ENCODE peak calls at places on chromosome 12, in nine cellular contexts. N is mammary epithelial cell; G is CD8-positive, alpha-beta memory T cell; X is adrenal gland; T is body of pancreas; I is colonic mucosa; P is DND-41; E is mucosa of descending colon; L is tibial artery. C is an unnamed sample.

GRCh38 chr12:121939190-121939589 is 20.8 kb downstream of the CFAP251 start:
- DNase-seq in N (peak; percentile 90), G (no peak), X (no peak), T (no peak), I (no peak), P (peak; percentile 40), E (no peak), L (no peak), C (no peak)

GRCh38 chr12:93163260-93164036 is 214.3 kb upstream of the NUDT4 start:
- DNase-seq in N (no peak), G (no peak), X (no peak), T (no peak), I (no peak), P (no peak), E (no peak), L (no peak), C (no peak)

GRCh38 chr12:53365245-53365904 is 14.6 kb upstream of the SP1 start:
- DNase-seq in N (no peak), G (no peak), X (no peak), T (no peak), I (no peak), P (no peak), E (no peak), L (no peak), C (no peak)

GRCh38 chr12:96985515-96986362 is 78.7 kb downstream of the NEDD1 start:
- DNase-seq in N (no peak), G (peak; percentile 20), X (no peak), T (peak; percentile 39), I (no peak), P (no peak), E (no peak), L (no peak), C (peak; percentile 6)

GRCh38 chr12:123973552-123974341 is 732 bp downstream of the ZNF664 start:
- DNase-seq in N (peak; percentile 49), G (peak; percentile 3), X (peak; percentile 66), T (peak; percentile 58), I (peak; percentile 65), P (peak; percentile 27), E (peak; percentile 71), L (peak; percentile 41), C (peak; percentile 43)

GRCh38 chr12:121537814-121538698 is 42.8 kb downstream of the KDM2B start:
- DNase-seq in N (no peak), G (peak; percentile 40), X (no peak), T (no peak), I (no peak), P (no peak), E (no peak), L (no peak), C (no peak)

GRCh38 chr12:5073838-5074237 is 30.2 kb downstream of the KCNA5 start:
- DNase-seq in N (no peak), G (no peak), X (no peak), T (no peak), I (no peak), P (peak; percentile 8), E (no peak), L (no peak), C (no peak)

GRCh38 chr12:27822076-27822712 is 42.2 kb upstream of the MANSC4 start:
- DNase-seq in N (peak; percentile 98), G (peak; percentile 28), X (no peak), T (no peak), I (no peak), P (no peak), E (no peak), L (no peak), C (no peak)

GRCh38 chr12:80313184-80313583 is 130.9 kb upstream of the PTPRQ start:
- DNase-seq in N (no peak), G (no peak), X (no peak), T (no peak), I (no peak), P (no peak), E (no peak), L (no peak), C (no peak)

GRCh38 chr12:123134265-123134664 is 16.6 kb downstream of the PITPNM2 start:
- DNase-seq in N (peak; percentile 78), G (no peak), X (no peak), T (no peak), I (no peak), P (no peak), E (no peak), L (no peak), C (no peak)

GRCh38 chr12:6085841-6086240 is 38.6 kb downstream of the VWF start:
- DNase-seq in N (no peak), G (no peak), X (peak; percentile 27), T (no peak), I (no peak), P (no peak), E (no peak), L (peak; percentile 3), C (no peak)

GRCh38 chr12:10213168-10214130 is 772 bp downstream of the GABARAPL1 start:
- DNase-seq in N (peak; percentile 70), G (peak; percentile 77), X (peak; percentile 91), T (peak; percentile 72), I (peak; percentile 60), P (peak; percentile 69), E (peak; percentile 79), L (peak; percentile 88), C (peak; percentile 70)

GRCh38 chr12:109759076-109759420 is 45.4 kb downstream of the FAM222A start:
- DNase-seq in N (no peak), G (no peak), X (peak; percentile 46), T (peak; percentile 9), I (no peak), P (no peak), E (no peak), L (no peak), C (no peak)

GRCh38 chr12:6700646-6701051 is at the start of gene PIANP:
- DNase-seq in N (no peak), G (peak; percentile 24), X (peak; percentile 64), T (no peak), I (no peak), P (no peak), E (no peak), L (no peak), C (no peak)

GRCh38 chr12:38159591-38160317 is 156.8 kb upstream of the ALG10B start:
- DNase-seq in N (no peak), G (no peak), X (no peak), T (no peak), I (no peak), P (no peak), E (no peak), L (no peak), C (no peak)

GRCh38 chr12:16112151-16112550 is 165.3 kb downstream of the SLC15A5 start:
- DNase-seq in N (no peak), G (no peak), X (no peak), T (no peak), I (no peak), P (no peak), E (no peak), L (no peak), C (no peak)

GRCh38 chr12:94637714-94638113 is 12.6 kb downstream of the TMCC3 start:
- DNase-seq in N (no peak), G (no peak), X (no peak), T (no peak), I (no peak), P (no peak), E (no peak), L (no peak), C (no peak)
- H3K4me1 ChIP-seq in N (peaks cover 16% of the 10 kb centered on the region), G (no peaks in the 10 kb centered on the region), X (no peaks in the 10 kb centered on the region), T (no peaks in the 10 kb centered on the region), I (no peaks in the 10 kb centered on the region), P (peaks cover 9% of the 10 kb centered on the region), E (peaks cover 2% of the 10 kb centered on the region), L (no peaks in the 10 kb centered on the region), C (no peaks in the 10 kb centered on the region)

DNA sequence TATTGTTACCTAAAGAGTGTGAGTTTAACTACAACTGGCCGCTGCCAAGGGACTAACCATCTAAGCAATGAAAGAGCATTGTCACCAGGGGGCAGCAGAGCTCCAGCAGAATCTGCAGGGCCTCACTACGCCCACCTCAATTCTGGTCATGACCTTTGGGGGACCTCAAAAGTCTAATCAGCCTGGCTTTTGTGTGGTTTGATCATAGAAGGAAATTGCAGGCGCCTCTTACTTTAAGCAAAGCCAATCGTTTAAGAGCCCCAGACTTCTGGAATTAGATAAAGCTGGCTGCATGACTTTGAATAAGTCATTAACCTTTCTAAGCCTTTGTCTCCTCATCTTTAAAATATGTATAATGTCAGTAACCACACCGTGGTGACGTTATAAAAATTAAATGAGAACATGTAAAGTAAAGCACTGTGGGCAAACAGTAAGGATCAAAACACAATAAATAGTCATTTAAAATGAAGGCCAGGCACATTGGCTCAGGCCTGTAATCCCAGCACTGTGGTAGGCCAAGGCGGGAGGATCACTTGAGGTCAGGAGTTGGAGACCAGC is 58.6 kb downstream of the TBX3 start:
- DNase-seq in N (peak; percentile 26), G (no peak), X (peak; percentile 63), T (peak; percentile 36), I (peak; percentile 41), P (peak; percentile 56), E (no peak), L (no peak), C (peak; percentile 73)
- H3K4me1 ChIP-seq in N (peaks cover 3% of the 10 kb centered on the region), G (no peaks in the 10 kb centered on the region), X (no peaks in the 10 kb centered on the region), T (no peaks in the 10 kb centered on the region), I (no peaks in the 10 kb centered on the region), P (no peaks in the 10 kb centered on the region), E (no peaks in the 10 kb centered on the region), L (no peaks in the 10 kb centered on the region), C (no peaks in the 10 kb centered on the region)

GRCh38 chr12:13099066-13099909 is 4.2 kb downstream of the GSG1 start:
- DNase-seq in N (no peak), G (no peak), X (peak; percentile 59), T (no peak), I (no peak), P (no peak), E (no peak), L (peak; percentile 51), C (no peak)
- H3K4me1 ChIP-seq in N (peaks cover 65% of the 10 kb centered on the region), G (peaks cover 26% of the 10 kb centered on the region), X (peaks cover 55% of the 10 kb centered on the region), T (peaks cover 38% of the 10 kb centered on the region), I (peaks cover 27% of the 10 kb centered on the region), P (peaks cover 15% of the 10 kb centered on the region), E (peaks cover 25% of the 10 kb centered on the region), L (peaks cover 17% of the 10 kb centered on the region), C (peaks cover 17% of the 10 kb centered on the region)

GRCh38 chr12:24904871-24905270 is 44.0 kb downstream of the BCAT1 start:
- DNase-seq in N (no peak), G (no peak), X (no peak), T (no peak), I (no peak), P (no peak), E (no peak), L (no peak), C (no peak)

GRCh38 chr12:24907464-24907863 is 41.4 kb downstream of the BCAT1 start:
- DNase-seq in N (no peak), G (no peak), X (no peak), T (no peak), I (no peak), P (no peak), E (no peak), L (no peak), C (no peak)

GRCh38 chr12:24902521-24903304 is 46.2 kb downstream of the BCAT1 start:
- DNase-seq in N (peak; percentile 40), G (no peak), X (no peak), T (no peak), I (no peak), P (peak; percentile 55), E (peak; percentile 47), L (no peak), C (no peak)

GRCh38 chr12:24903305-24904088 is 45.4 kb downstream of the BCAT1 start:
- DNase-seq in N (peak; percentile 16), G (no peak), X (no peak), T (no peak), I (no peak), P (no peak), E (no peak), L (peak; percentile 38), C (no peak)

DNA sequence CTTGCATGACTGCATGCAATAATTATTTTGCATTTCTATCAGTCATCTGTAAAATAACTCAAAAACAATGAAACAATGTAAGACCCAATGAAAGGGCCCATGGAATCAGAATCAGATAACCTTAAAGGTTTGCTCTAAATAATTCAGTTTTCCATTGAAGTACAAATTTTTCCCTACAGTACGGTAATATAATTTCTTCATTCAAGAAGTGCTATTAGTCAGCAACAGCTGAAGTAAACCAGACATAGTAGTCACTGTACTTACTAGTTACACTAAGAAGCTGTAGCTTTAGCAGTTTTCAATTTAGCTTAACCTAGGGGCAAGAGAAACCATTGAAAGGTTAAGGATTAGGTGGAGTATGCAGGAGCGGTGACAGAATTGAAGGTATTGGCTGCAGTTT is 43.5 kb downstream of the BCAT1 start:
- DNase-seq in N (no peak), G (no peak), X (no peak), T (no peak), I (no peak), P (no peak), E (no peak), L (no peak), C (no peak)
- H3K4me1 ChIP-seq in N (peaks cover 26% of the 10 kb centered on the region), G (no peaks in the 10 kb centered on the region), X (no peaks in the 10 kb centered on the region), T (peaks cover 11% of the 10 kb centered on the region), I (no peaks in the 10 kb centered on the region), P (peaks cover 21% of the 10 kb centered on the region), E (no peaks in the 10 kb centered on the region), L (no peaks in the 10 kb centered on the region), C (no peaks in the 10 kb centered on the region)

C was measured in prostate gland.